ENCODE peak calls at places on chromosomes 12 and 14, in nine cellular contexts. One of them, this sample, is unnamed.

GRCh38 chr12:89655851-89656250 is 52.8 kb downstream of the ATP2B1 start:
- DNase-seq in osteoblast: no peak
- DNase-seq in CD8-positive, alpha-beta memory T cell: no peak
- DNase-seq in lung: no peak
- DNase-seq in tibial artery: no peak
- DNase-seq in CD8-positive, alpha-beta T cell: no peak
- DNase-seq in substantia nigra: no peak
- DNase-seq in SJSA1: no peak
- DNase-seq in tibial nerve: no peak
- DNase-seq in this sample: no peak

GRCh38 chr12:28742791-28743190 is 406.3 kb upstream of the FAR2 start:
- DNase-seq in osteoblast: no peak
- DNase-seq in substantia nigra: no peak
- DNase-seq in tibial nerve: no peak
- DNase-seq in CD8-positive, alpha-beta T cell: no peak
- DNase-seq in lung: no peak
- DNase-seq in CD8-positive, alpha-beta memory T cell: no peak
- DNase-seq in SJSA1: no peak
- DNase-seq in tibial artery: no peak
- DNase-seq in this sample: no peak

GRCh38 chr14:104968541-104969401 is 9.4 kb downstream of the AHNAK2 start:
- DNase-seq in CD8-positive, alpha-beta memory T cell: no peak
- DNase-seq in lung: no peak
- DNase-seq in tibial artery: peak
- DNase-seq in osteoblast: peak
- DNase-seq in tibial nerve: no peak
- DNase-seq in SJSA1: no peak
- DNase-seq in CD8-positive, alpha-beta T cell: no peak
- DNase-seq in substantia nigra: no peak
- DNase-seq in this sample: no peak

GRCh38 chr12:21774358-21775129 is at the start of gene KCNJ8:
- DNase-seq in tibial nerve: peak
- DNase-seq in tibial artery: peak
- DNase-seq in osteoblast: peak
- DNase-seq in SJSA1: no peak
- DNase-seq in lung: peak
- DNase-seq in CD8-positive, alpha-beta T cell: no peak
- DNase-seq in substantia nigra: peak
- DNase-seq in CD8-positive, alpha-beta memory T cell: no peak
- DNase-seq in this sample: peak

GRCh38 chr12:6770600-6770999 is 1.7 kb upstream of the LAG3 start:
- DNase-seq in tibial artery: no peak
- DNase-seq in tibial nerve: no peak
- DNase-seq in CD8-positive, alpha-beta T cell: no peak
- DNase-seq in SJSA1: no peak
- DNase-seq in osteoblast: peak
- DNase-seq in lung: no peak
- DNase-seq in substantia nigra: no peak
- DNase-seq in CD8-positive, alpha-beta memory T cell: no peak
- DNase-seq in this sample: no peak

GRCh38 chr14:21068521-21069387 is 1.4 kb upstream of the ARHGEF40 start:
- DNase-seq in CD8-positive, alpha-beta memory T cell: peak
- DNase-seq in tibial nerve: no peak
- DNase-seq in lung: peak
- DNase-seq in tibial artery: peak
- DNase-seq in SJSA1: no peak
- DNase-seq in substantia nigra: peak
- DNase-seq in CD8-positive, alpha-beta T cell: peak
- DNase-seq in osteoblast: peak
- DNase-seq in this sample: peak

GRCh38 chr14:30657606-30658163 is 35.6 kb downstream of the SCFD1 start:
- DNase-seq in tibial nerve: no peak
- DNase-seq in SJSA1: no peak
- DNase-seq in lung: no peak
- DNase-seq in substantia nigra: no peak
- DNase-seq in CD8-positive, alpha-beta memory T cell: no peak
- DNase-seq in osteoblast: no peak
- DNase-seq in CD8-positive, alpha-beta T cell: no peak
- DNase-seq in tibial artery: no peak
- DNase-seq in this sample: no peak

GRCh38 chr14:44505588-44505987 is 1.5 kb downstream of the FSCB start:
- DNase-seq in CD8-positive, alpha-beta memory T cell: no peak
- DNase-seq in substantia nigra: no peak
- DNase-seq in CD8-positive, alpha-beta T cell: no peak
- DNase-seq in osteoblast: no peak
- DNase-seq in lung: no peak
- DNase-seq in tibial artery: no peak
- DNase-seq in tibial nerve: no peak
- DNase-seq in SJSA1: no peak
- DNase-seq in this sample: no peak

GRCh38 chr14:99763527-99764221 is 29.5 kb upstream of the EML1 start:
- DNase-seq in CD8-positive, alpha-beta T cell: no peak
- DNase-seq in SJSA1: no peak
- DNase-seq in osteoblast: no peak
- DNase-seq in substantia nigra: no peak
- DNase-seq in CD8-positive, alpha-beta memory T cell: no peak
- DNase-seq in tibial nerve: no peak
- DNase-seq in tibial artery: peak
- DNase-seq in lung: no peak
- DNase-seq in this sample: no peak

GRCh38 chr12:70637286-70637685 is at the start of gene PTPRB:
- DNase-seq in osteoblast: no peak
- DNase-seq in tibial artery: no peak
- DNase-seq in CD8-positive, alpha-beta memory T cell: no peak
- DNase-seq in SJSA1: no peak
- DNase-seq in lung: no peak
- DNase-seq in tibial nerve: no peak
- DNase-seq in CD8-positive, alpha-beta T cell: no peak
- DNase-seq in substantia nigra: no peak
- DNase-seq in this sample: no peak

GRCh38 chr12:71441836-71442566 is 2.4 kb downstream of the LGR5 start:
- DNase-seq in CD8-positive, alpha-beta memory T cell: no peak
- DNase-seq in osteoblast: peak
- DNase-seq in lung: no peak
- DNase-seq in tibial artery: no peak
- DNase-seq in CD8-positive, alpha-beta T cell: no peak
- DNase-seq in SJSA1: no peak
- DNase-seq in tibial nerve: no peak
- DNase-seq in substantia nigra: no peak
- DNase-seq in this sample: no peak

GRCh38 chr12:110741371-110741770 is 1.3 kb downstream of the PPP1CC start:
- DNase-seq in CD8-positive, alpha-beta memory T cell: no peak
- DNase-seq in SJSA1: no peak
- DNase-seq in tibial artery: no peak
- DNase-seq in lung: no peak
- DNase-seq in osteoblast: peak
- DNase-seq in substantia nigra: no peak
- DNase-seq in tibial nerve: no peak
- DNase-seq in CD8-positive, alpha-beta T cell: peak
- DNase-seq in this sample: no peak

GRCh38 chr12:108346022-108346633 is 7.0 kb upstream of the CMKLR1 start:
- DNase-seq in tibial artery: no peak
- DNase-seq in CD8-positive, alpha-beta memory T cell: no peak
- DNase-seq in substantia nigra: no peak
- DNase-seq in SJSA1: no peak
- DNase-seq in lung: no peak
- DNase-seq in CD8-positive, alpha-beta T cell: no peak
- DNase-seq in osteoblast: no peak
- DNase-seq in tibial nerve: no peak
- DNase-seq in this sample: no peak

GRCh38 chr12:28460420-28461130 is 270.3 kb downstream of the CCDC91 start:
- DNase-seq in CD8-positive, alpha-beta T cell: no peak
- DNase-seq in tibial nerve: no peak
- DNase-seq in osteoblast: no peak
- DNase-seq in CD8-positive, alpha-beta memory T cell: no peak
- DNase-seq in substantia nigra: no peak
- DNase-seq in lung: no peak
- DNase-seq in SJSA1: no peak
- DNase-seq in tibial artery: no peak
- DNase-seq in this sample: no peak

GRCh38 chr14:73739174-73739898 is 25.2 kb upstream of the PNMA1 start:
- DNase-seq in CD8-positive, alpha-beta T cell: no peak
- DNase-seq in tibial nerve: no peak
- DNase-seq in lung: no peak
- DNase-seq in tibial artery: no peak
- DNase-seq in SJSA1: no peak
- DNase-seq in substantia nigra: no peak
- DNase-seq in osteoblast: peak
- DNase-seq in CD8-positive, alpha-beta memory T cell: no peak
- DNase-seq in this sample: no peak

GRCh38 chr14:81302613-81303012 is 81.9 kb upstream of the GTF2A1 start:
- DNase-seq in CD8-positive, alpha-beta memory T cell: no peak
- DNase-seq in CD8-positive, alpha-beta T cell: no peak
- DNase-seq in SJSA1: no peak
- DNase-seq in tibial nerve: no peak
- DNase-seq in lung: no peak
- DNase-seq in substantia nigra: no peak
- DNase-seq in tibial artery: no peak
- DNase-seq in osteoblast: no peak
- DNase-seq in this sample: no peak

DNA sequence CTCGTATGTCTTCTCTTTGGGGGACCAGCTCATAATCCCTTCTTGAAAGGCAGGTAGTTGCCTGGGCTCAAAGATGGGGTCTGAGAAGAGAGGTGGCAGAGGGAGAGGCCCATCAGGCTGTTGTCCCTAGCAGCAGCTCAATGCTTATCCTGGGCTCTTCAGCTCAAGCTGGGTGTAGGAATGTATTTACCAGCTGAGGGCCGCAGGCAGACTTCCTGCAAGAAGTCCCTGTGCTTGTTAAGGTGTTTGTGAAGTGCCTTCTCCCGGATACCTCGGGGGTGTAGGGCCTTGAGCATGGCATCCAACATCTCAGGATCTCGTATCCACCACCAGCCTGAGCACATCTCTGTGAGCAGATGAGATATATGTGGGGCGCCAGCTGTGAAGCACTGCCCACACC is 29.4 kb downstream of the BAZ2A start:
- DNase-seq in osteoblast: no peak
- DNase-seq in SJSA1: no peak
- DNase-seq in CD8-positive, alpha-beta T cell: no peak
- DNase-seq in substantia nigra: no peak
- DNase-seq in tibial artery: no peak
- DNase-seq in tibial nerve: no peak
- DNase-seq in CD8-positive, alpha-beta memory T cell: no peak
- DNase-seq in lung: no peak
- DNase-seq in this sample: no peak
- H3K27ac ChIP-seq in osteoblast: no peak
- H3K27ac ChIP-seq in SJSA1: no peak
- H3K27ac ChIP-seq in CD8-positive, alpha-beta T cell: no peak
- H3K27ac ChIP-seq in substantia nigra: no peak
- H3K27ac ChIP-seq in tibial artery: no peak
- H3K27ac ChIP-seq in tibial nerve: no peak
- H3K27ac ChIP-seq in CD8-positive, alpha-beta memory T cell: no peak
- H3K27ac ChIP-seq in lung: peak
- H3K27ac ChIP-seq in this sample: no peak

GRCh38 chr12:93107943-93108342 is 178.8 kb upstream of the EEA1 start:
- DNase-seq in substantia nigra: no peak
- DNase-seq in SJSA1: no peak
- DNase-seq in lung: no peak
- DNase-seq in osteoblast: no peak
- DNase-seq in tibial nerve: no peak
- DNase-seq in tibial artery: no peak
- DNase-seq in CD8-positive, alpha-beta T cell: no peak
- DNase-seq in CD8-positive, alpha-beta memory T cell: no peak
- DNase-seq in this sample: no peak

GRCh38 chr12:93107514-93107942 is 178.4 kb upstream of the EEA1 start:
- DNase-seq in lung: no peak
- DNase-seq in SJSA1: no peak
- DNase-seq in substantia nigra: no peak
- DNase-seq in osteoblast: no peak
- DNase-seq in CD8-positive, alpha-beta T cell: no peak
- DNase-seq in CD8-positive, alpha-beta memory T cell: no peak
- DNase-seq in tibial nerve: no peak
- DNase-seq in tibial artery: no peak
- DNase-seq in this sample: no peak

GRCh38 chr12:93111791-93112208 is 182.7 kb upstream of the EEA1 start:
- DNase-seq in substantia nigra: no peak
- DNase-seq in CD8-positive, alpha-beta memory T cell: no peak
- DNase-seq in tibial artery: no peak
- DNase-seq in osteoblast: no peak
- DNase-seq in lung: no peak
- DNase-seq in tibial nerve: no peak
- DNase-seq in CD8-positive, alpha-beta T cell: no peak
- DNase-seq in SJSA1: no peak
- DNase-seq in this sample: no peak

GRCh38 chr12:93108958-93109357 is 179.9 kb upstream of the EEA1 start:
- DNase-seq in tibial nerve: no peak
- DNase-seq in tibial artery: no peak
- DNase-seq in lung: no peak
- DNase-seq in CD8-positive, alpha-beta T cell: no peak
- DNase-seq in substantia nigra: no peak
- DNase-seq in SJSA1: no peak
- DNase-seq in osteoblast: no peak
- DNase-seq in CD8-positive, alpha-beta memory T cell: no peak
- DNase-seq in this sample: no peak

GRCh38 chr12:93109794-93110203 is 180.7 kb upstream of the EEA1 start:
- DNase-seq in substantia nigra: no peak
- DNase-seq in SJSA1: no peak
- DNase-seq in osteoblast: no peak
- DNase-seq in lung: no peak
- DNase-seq in CD8-positive, alpha-beta T cell: no peak
- DNase-seq in tibial artery: no peak
- DNase-seq in CD8-positive, alpha-beta memory T cell: no peak
- DNase-seq in tibial nerve: no peak
- DNase-seq in this sample: no peak
- H3K27ac ChIP-seq in substantia nigra: no peak
- H3K27ac ChIP-seq in SJSA1: no peak
- H3K27ac ChIP-seq in osteoblast: no peak
- H3K27ac ChIP-seq in lung: no peak
- H3K27ac ChIP-seq in CD8-positive, alpha-beta T cell: no peak
- H3K27ac ChIP-seq in tibial artery: no peak
- H3K27ac ChIP-seq in CD8-positive, alpha-beta memory T cell: no peak
- H3K27ac ChIP-seq in tibial nerve: no peak
- H3K27ac ChIP-seq in this sample: no peak

GRCh38 chr12:124741211-124741610 is 122.5 kb downstream of the SCARB1 start:
- DNase-seq in tibial artery: no peak
- DNase-seq in tibial nerve: no peak
- DNase-seq in substantia nigra: no peak
- DNase-seq in SJSA1: no peak
- DNase-seq in CD8-positive, alpha-beta memory T cell: no peak
- DNase-seq in CD8-positive, alpha-beta T cell: no peak
- DNase-seq in osteoblast: peak
- DNase-seq in lung: no peak
- DNase-seq in this sample: no peak
- H3K27ac ChIP-seq in tibial artery: peak
- H3K27ac ChIP-seq in tibial nerve: no peak
- H3K27ac ChIP-seq in substantia nigra: peak
- H3K27ac ChIP-seq in SJSA1: peak
- H3K27ac ChIP-seq in CD8-positive, alpha-beta memory T cell: no peak
- H3K27ac ChIP-seq in CD8-positive, alpha-beta T cell: no peak
- H3K27ac ChIP-seq in osteoblast: no peak
- H3K27ac ChIP-seq in lung: no peak
- H3K27ac ChIP-seq in this sample: peak

DNA sequence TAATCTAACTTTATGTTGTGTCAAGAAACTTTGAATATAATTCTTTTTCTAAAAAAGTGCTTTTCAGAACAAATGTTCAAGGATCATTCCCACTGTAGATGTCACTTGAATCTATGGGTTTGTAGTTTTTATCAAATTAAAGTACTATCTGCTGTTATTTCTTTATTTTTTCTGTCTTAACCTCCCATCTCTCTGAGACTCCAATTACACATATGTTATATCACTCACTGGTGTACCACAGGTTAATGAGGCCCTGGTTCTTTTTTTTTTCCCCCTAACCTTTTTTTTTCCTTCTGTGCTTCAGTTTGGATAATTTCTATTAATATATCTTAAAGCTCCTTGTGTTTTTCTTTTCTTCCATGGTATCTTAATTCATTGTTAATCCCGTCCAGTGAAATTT is 279.9 kb upstream of the RGS6 start:
- DNase-seq in osteoblast: no peak
- DNase-seq in substantia nigra: no peak
- DNase-seq in tibial nerve: no peak
- DNase-seq in CD8-positive, alpha-beta T cell: no peak
- DNase-seq in CD8-positive, alpha-beta memory T cell: no peak
- DNase-seq in tibial artery: no peak
- DNase-seq in lung: no peak
- DNase-seq in SJSA1: no peak
- DNase-seq in this sample: no peak
- H3K27ac ChIP-seq in osteoblast: peak
- H3K27ac ChIP-seq in substantia nigra: no peak
- H3K27ac ChIP-seq in tibial nerve: no peak
- H3K27ac ChIP-seq in CD8-positive, alpha-beta T cell: no peak
- H3K27ac ChIP-seq in CD8-positive, alpha-beta memory T cell: no peak
- H3K27ac ChIP-seq in tibial artery: peak
- H3K27ac ChIP-seq in lung: no peak
- H3K27ac ChIP-seq in SJSA1: no peak
- H3K27ac ChIP-seq in this sample: no peak